ENCODE peak calls at places on chromosomes 2 and 18, in seven cellular contexts. J is HCT116, W is PC-9, X is K562, F is astrocyte, A is MM.1S, T is Karpas-422. K is an unnamed sample.

GRCh38 chr2:231554748-231555545 is 24.7 kb upstream of the NMUR1 start:
- DNase-seq in X (no peak), F (no peak), A (no peak), J (no peak), W (no peak), T (no peak), K (no peak)

GRCh38 chr2:16094851-16095250 is 154.5 kb downstream of the MYCN start:
- DNase-seq in W (no peak), A (no peak), J (no peak), T (no peak), X (no peak), F (no peak), K (no peak)

GRCh38 chr2:43810888-43811287 is 27.8 kb downstream of the ABCG5 start:
- DNase-seq in F (no peak), X (no peak), A (no peak), T (no peak), W (no peak), J (no peak), K (no peak)

GRCh38 chr2:67528320-67528719 is 131.2 kb downstream of the ETAA1 start:
- DNase-seq in W (no peak), J (no peak), A (no peak), F (no peak), T (no peak), X (no peak), K (no peak)

GRCh38 chr2:29628078-29628765 is 293.2 kb downstream of the ALK start:
- DNase-seq in F (peak), J (no peak), W (no peak), A (no peak), T (no peak), X (no peak), K (no peak)

GRCh38 chr2:223488814-223489213 is 113.3 kb downstream of the SCG2 start:
- DNase-seq in T (no peak), W (no peak), F (peak), A (no peak), X (peak), J (no peak), K (no peak)

GRCh38 chr2:173210270-173211196 is 134.9 kb downstream of the MAP3K20 start:
- DNase-seq in X (peak), F (peak), A (peak), J (peak), T (peak), W (peak), K (peak)

GRCh38 chr2:241007880-241008710 is 9.7 kb downstream of the SNED1 start:
- DNase-seq in X (no peak), F (no peak), J (no peak), A (no peak), T (no peak), W (no peak), K (no peak)

GRCh38 chr2:28274911-28275685 is 117.6 kb upstream of the FOSL2 start:
- DNase-seq in X (peak), F (peak), A (no peak), J (peak), T (no peak), W (peak), K (peak)

GRCh38 chr2:70190086-70190412 is 770 bp downstream of the C2orf42 start:
- DNase-seq in A (no peak), J (no peak), X (peak), F (no peak), T (peak), W (no peak), K (peak)

GRCh38 chr2:235206399-235206798 is 254.6 kb downstream of the SH3BP4 start:
- DNase-seq in J (no peak), F (no peak), A (no peak), T (no peak), X (no peak), W (no peak), K (no peak)

GRCh38 chr2:170723446-170723958 is 8.4 kb downstream of the SP5 start:
- DNase-seq in W (no peak), X (no peak), J (no peak), F (peak), T (no peak), A (no peak), K (peak)

GRCh38 chr2:105734762-105735538 is 9.8 kb upstream of the NCK2 start:
- DNase-seq in J (no peak), F (peak), W (no peak), A (peak), X (no peak), T (no peak), K (no peak)

GRCh38 chr18:505483-506122 is 5.1 kb upstream of the COLEC12 start:
- DNase-seq in F (no peak), X (no peak), T (peak), A (no peak), J (no peak), W (no peak), K (no peak)

GRCh38 chr2:88637464-88637863 is 10.2 kb upstream of the EIF2AK3 start:
- DNase-seq in A (no peak), J (no peak), F (peak), T (no peak), X (no peak), W (no peak), K (no peak)

GRCh38 chr2:63058742-63059433 is 8.3 kb downstream of the OTX1 start:
- DNase-seq in T (no peak), F (no peak), W (no peak), A (no peak), X (no peak), J (no peak), K (peak)

GRCh38 chr2:66839551-66840320 is 404.8 kb downstream of the MEIS1 start:
- DNase-seq in A (no peak), X (no peak), F (peak), W (peak), T (no peak), J (no peak), K (no peak)

GRCh38 chr18:4870177-4870773 is 326.8 kb downstream of the AKAIN1 start:
- DNase-seq in W (no peak), T (no peak), J (no peak), F (no peak), X (no peak), A (no peak), K (no peak)

GRCh38 chr2:158094487-158095092 is 7.1 kb upstream of the UPP2 start:
- DNase-seq in J (no peak), X (no peak), W (no peak), F (no peak), A (no peak), T (no peak), K (no peak)

GRCh38 chr2:33321236-33321731 is 155.2 kb upstream of the RASGRP3 start:
- DNase-seq in X (no peak), F (peak), J (no peak), A (peak), W (no peak), T (no peak), K (no peak)

GRCh38 chr18:500230-500555 is 308 bp downstream of the COLEC12 start:
- DNase-seq in T (no peak), F (no peak), W (no peak), A (no peak), X (no peak), J (no peak), K (peak)

GRCh38 chr2:198098918-198099317 is 294.5 kb downstream of the PLCL1 start:
- DNase-seq in A (no peak), T (no peak), J (no peak), X (peak), W (no peak), F (no peak), K (peak)

GRCh38 chr2:38601061-38601460 is 1.7 kb downstream of the HNRNPLL start:
- DNase-seq in X (no peak), J (no peak), W (no peak), T (peak), F (no peak), A (no peak), K (no peak)

GRCh38 chr2:43114210-43114609 is 112.2 kb downstream of the ZFP36L2 start:
- DNase-seq in W (peak), T (no peak), J (no peak), A (no peak), F (peak), X (no peak), K (no peak)

GRCh38 chr2:35973132-35973736 is 382.3 kb upstream of the CRIM1 start:
- DNase-seq in T (no peak), J (no peak), A (peak), F (peak), X (no peak), W (peak), K (peak)

GRCh38 chr2:35973737-35974132 is 381.8 kb upstream of the CRIM1 start:
- DNase-seq in F (peak), T (no peak), J (no peak), X (no peak), A (no peak), W (peak), K (no peak)

GRCh38 chr2:35976611-35977010 is 379.0 kb upstream of the CRIM1 start:
- DNase-seq in J (no peak), X (no peak), A (no peak), W (no peak), T (no peak), F (no peak), K (no peak)

DNA sequence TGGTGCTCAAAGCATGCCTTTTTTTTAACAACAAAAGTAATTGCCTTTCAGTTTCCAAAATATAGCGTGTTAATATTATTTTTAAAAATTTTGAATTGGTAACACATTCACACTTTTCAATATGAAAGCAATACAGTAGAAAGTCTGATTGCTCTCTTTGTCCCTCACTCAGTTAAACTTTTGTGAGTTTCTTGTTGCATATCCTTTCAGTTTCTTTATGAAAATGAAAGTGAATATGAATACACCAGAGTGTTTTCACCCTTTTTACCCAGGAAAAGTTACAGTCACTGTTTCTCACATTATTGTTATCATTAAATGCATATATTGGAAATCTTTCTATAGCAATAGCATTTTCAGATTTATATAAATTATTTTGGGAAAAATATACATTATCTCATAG is 377.4 kb upstream of the CRIM1 start:
- DNase-seq in X (no peak), A (peak), W (no peak), J (no peak), F (no peak), T (no peak), K (no peak)
- H2AFZ ChIP-seq in X (no peak), A (no peak), W (no peak), J (no peak), F (no peak), T (no peak), K (no peak)

GRCh38 chr18:11366410-11366809 is 217.0 kb upstream of the PIEZO2 start:
- DNase-seq in W (no peak), F (peak), J (no peak), A (no peak), X (no peak), T (no peak), K (no peak)
- H2AFZ ChIP-seq in W (no peak), F (no peak), J (no peak), A (no peak), X (no peak), T (no peak), K (no peak)

GRCh38 chr18:76410033-76410432 is 85.0 kb downstream of the ZNF516 start:
- DNase-seq in J (no peak), F (no peak), A (no peak), T (no peak), X (no peak), W (no peak), K (no peak)

GRCh38 chr18:76407681-76408080 is 87.4 kb downstream of the ZNF516 start:
- DNase-seq in X (no peak), W (no peak), F (no peak), J (no peak), T (no peak), A (no peak), K (no peak)

GRCh38 chr18:76406791-76407190 is 88.3 kb downstream of the ZNF516 start:
- DNase-seq in W (no peak), F (no peak), T (no peak), A (no peak), J (no peak), X (no peak), K (no peak)

GRCh38 chr18:76410660-76411417 is 84.2 kb downstream of the ZNF516 start:
- DNase-seq in X (no peak), J (no peak), W (no peak), A (no peak), F (no peak), T (peak), K (no peak)

GRCh38 chr18:76408480-76409067 is 86.5 kb downstream of the ZNF516 start:
- DNase-seq in F (no peak), A (no peak), W (no peak), J (no peak), T (no peak), X (no peak), K (no peak)
- H2AFZ ChIP-seq in F (no peak), A (no peak), W (no peak), J (no peak), T (no peak), X (no peak), K (no peak)

DNA sequence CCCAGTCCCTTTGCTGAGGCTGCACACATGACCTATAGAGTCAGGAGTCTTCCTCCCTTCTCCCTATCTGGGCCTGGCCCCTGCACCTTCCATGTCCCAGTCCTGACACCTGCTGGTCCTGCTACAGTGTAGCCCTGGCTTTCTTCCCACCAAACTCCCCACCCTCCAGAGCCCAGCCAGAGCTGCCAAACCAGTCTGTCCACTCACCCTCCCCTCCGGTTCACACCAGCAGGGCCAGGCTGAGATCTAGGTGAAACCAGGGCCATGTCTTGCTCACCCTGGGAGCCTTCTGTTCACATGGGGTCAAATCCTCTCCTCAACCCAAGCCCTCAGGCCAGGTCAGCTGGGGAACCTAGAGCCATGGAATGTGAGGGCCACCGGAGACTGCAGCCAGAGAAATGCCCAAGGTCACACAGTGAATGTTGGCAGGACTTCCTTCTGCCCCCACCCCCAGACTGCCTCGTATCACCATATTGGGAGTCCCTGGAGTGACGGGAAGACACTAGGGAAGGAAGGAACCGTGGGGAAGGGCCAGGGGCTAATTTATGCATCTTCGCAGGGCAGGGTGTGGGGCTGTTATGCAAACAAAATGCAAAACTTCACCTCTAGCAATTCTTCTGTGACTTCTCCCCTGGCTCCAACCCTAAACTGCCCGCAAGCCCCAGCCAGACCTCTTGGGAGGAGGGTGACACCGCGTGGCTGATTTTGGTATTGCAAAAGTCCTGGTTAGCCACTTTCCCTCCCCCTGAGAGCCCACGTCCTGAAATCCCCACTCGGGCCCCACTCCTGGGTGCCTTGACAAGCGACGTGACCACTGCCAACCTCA is 14.6 kb downstream of the TNS1 start:
- DNase-seq in A (peak), X (peak), J (peak), W (peak), T (peak), F (peak), K (peak)
- H2AFZ ChIP-seq in A (no peak), X (no peak), J (no peak), W (no peak), T (no peak), F (no peak), K (no peak)

GRCh38 chr2:220221904-220222495 is 594.6 kb downstream of the SLC4A3 start:
- DNase-seq in X (no peak), J (no peak), A (no peak), F (no peak), T (no peak), W (no peak), K (no peak)
- H2AFZ ChIP-seq in X (no peak), J (no peak), A (no peak), F (no peak), T (no peak), W (no peak), K (no peak)

GRCh38 chr2:182267971-182268370 is 158.9 kb downstream of the PDE1A start:
- DNase-seq in A (no peak), T (no peak), W (no peak), X (no peak), F (no peak), J (no peak), K (no peak)

GRCh38 chr2:182261860-182262387 is 164.9 kb downstream of the PDE1A start:
- DNase-seq in F (no peak), A (no peak), X (no peak), T (no peak), W (no peak), J (no peak), K (no peak)

DNA sequence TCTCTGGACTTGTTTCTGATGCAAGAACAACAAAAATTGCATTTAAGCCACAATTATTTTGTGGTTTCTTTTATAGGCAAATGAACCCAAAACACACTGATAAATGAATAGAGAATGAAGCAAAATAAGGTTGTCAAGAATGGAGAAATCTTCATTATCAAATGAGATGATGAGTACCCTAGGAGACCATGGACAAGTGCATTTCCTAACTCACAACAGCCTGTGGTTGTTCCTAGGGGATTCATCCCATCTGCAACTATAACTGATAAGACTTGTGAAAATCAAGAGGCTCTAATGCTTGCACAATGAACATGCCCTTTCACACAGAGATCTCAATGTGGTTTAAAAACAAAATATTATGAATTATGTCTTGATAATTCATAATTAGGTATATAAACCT is 159.9 kb downstream of the PDE1A start:
- DNase-seq in X (no peak), A (no peak), J (no peak), W (no peak), T (no peak), F (no peak), K (no peak)
- H2AFZ ChIP-seq in X (no peak), A (no peak), J (no peak), W (peak), T (no peak), F (no peak), K (peak)

GRCh38 chr18:24986611-24987270 is 365.2 kb downstream of the ZNF521 start:
- DNase-seq in J (no peak), X (no peak), W (no peak), F (no peak), T (no peak), A (no peak), K (peak)
- H2AFZ ChIP-seq in J (no peak), X (no peak), W (no peak), F (peak), T (no peak), A (no peak), K (peak)

K was measured in neural progenitor cell.